ENCODE peak calls at places on chromosomes 1 and 21, in seven cellular contexts. One of them, this sample, is unnamed.

GRCh38 chr1:153789478-153790148 is 14.4 kb downstream of the SLC27A3 start:
- DNase-seq in ascending aorta: no peak
- DNase-seq in astrocyte: no peak
- DNase-seq in CD4-positive, alpha-beta T cell: no peak
- DNase-seq in fibroblast of pulmonary artery: no peak
- DNase-seq in progenitor cell of endocrine pancreas: no peak
- DNase-seq in GM23338: peak
- DNase-seq in this sample: no peak

GRCh38 chr1:203425668-203425999 is 50.0 kb upstream of the PRELP start:
- DNase-seq in ascending aorta: no peak
- DNase-seq in astrocyte: peak
- DNase-seq in CD4-positive, alpha-beta T cell: no peak
- DNase-seq in fibroblast of pulmonary artery: peak
- DNase-seq in progenitor cell of endocrine pancreas: no peak
- DNase-seq in GM23338: no peak
- DNase-seq in this sample: no peak

GRCh38 chr1:26838474-26839338 is 12.2 kb downstream of the ZDHHC18 start:
- DNase-seq in ascending aorta: no peak
- DNase-seq in astrocyte: no peak
- DNase-seq in CD4-positive, alpha-beta T cell: peak
- DNase-seq in fibroblast of pulmonary artery: no peak
- DNase-seq in progenitor cell of endocrine pancreas: no peak
- DNase-seq in GM23338: no peak
- DNase-seq in this sample: no peak

GRCh38 chr1:12708956-12709555 is 6.9 kb upstream of the AADACL3 start:
- DNase-seq in ascending aorta: no peak
- DNase-seq in astrocyte: no peak
- DNase-seq in CD4-positive, alpha-beta T cell: no peak
- DNase-seq in fibroblast of pulmonary artery: no peak
- DNase-seq in progenitor cell of endocrine pancreas: no peak
- DNase-seq in GM23338: no peak
- DNase-seq in this sample: no peak

GRCh38 chr1:62601412-62601971 is 4.2 kb downstream of the ANGPTL3 start:
- DNase-seq in ascending aorta: no peak
- DNase-seq in astrocyte: peak
- DNase-seq in CD4-positive, alpha-beta T cell: no peak
- DNase-seq in fibroblast of pulmonary artery: no peak
- DNase-seq in progenitor cell of endocrine pancreas: no peak
- DNase-seq in GM23338: no peak
- DNase-seq in this sample: no peak

GRCh38 chr1:23421752-23422312 is 2.7 kb downstream of the TCEA3 start:
- DNase-seq in ascending aorta: no peak
- DNase-seq in astrocyte: no peak
- DNase-seq in CD4-positive, alpha-beta T cell: no peak
- DNase-seq in fibroblast of pulmonary artery: peak
- DNase-seq in progenitor cell of endocrine pancreas: no peak
- DNase-seq in GM23338: no peak
- DNase-seq in this sample: no peak

GRCh38 chr21:15278279-15278678 is 213.5 kb upstream of the NRIP1 start:
- DNase-seq in ascending aorta: no peak
- DNase-seq in astrocyte: no peak
- DNase-seq in CD4-positive, alpha-beta T cell: no peak
- DNase-seq in fibroblast of pulmonary artery: no peak
- DNase-seq in progenitor cell of endocrine pancreas: no peak
- DNase-seq in GM23338: no peak
- DNase-seq in this sample: no peak

GRCh38 chr1:22780696-22781095 is 70.1 kb downstream of the EPHB2 start:
- DNase-seq in ascending aorta: no peak
- DNase-seq in astrocyte: no peak
- DNase-seq in CD4-positive, alpha-beta T cell: no peak
- DNase-seq in fibroblast of pulmonary artery: peak
- DNase-seq in progenitor cell of endocrine pancreas: no peak
- DNase-seq in GM23338: peak
- DNase-seq in this sample: peak

GRCh38 chr1:29465755-29466154 is 229.4 kb downstream of the PTPRU start:
- DNase-seq in ascending aorta: no peak
- DNase-seq in astrocyte: peak
- DNase-seq in CD4-positive, alpha-beta T cell: no peak
- DNase-seq in fibroblast of pulmonary artery: peak
- DNase-seq in progenitor cell of endocrine pancreas: no peak
- DNase-seq in GM23338: peak
- DNase-seq in this sample: no peak

GRCh38 chr1:175824079-175824478 is 80.7 kb upstream of the TNR start:
- DNase-seq in ascending aorta: no peak
- DNase-seq in astrocyte: no peak
- DNase-seq in CD4-positive, alpha-beta T cell: no peak
- DNase-seq in fibroblast of pulmonary artery: no peak
- DNase-seq in progenitor cell of endocrine pancreas: no peak
- DNase-seq in GM23338: peak
- DNase-seq in this sample: peak

GRCh38 chr1:47388548-47389238 is 27.4 kb upstream of the FOXE3 start:
- DNase-seq in ascending aorta: peak
- DNase-seq in astrocyte: no peak
- DNase-seq in CD4-positive, alpha-beta T cell: no peak
- DNase-seq in fibroblast of pulmonary artery: peak
- DNase-seq in progenitor cell of endocrine pancreas: peak
- DNase-seq in GM23338: peak
- DNase-seq in this sample: peak

GRCh38 chr1:9291914-9292360 is 757 bp upstream of the SPSB1 start:
- DNase-seq in ascending aorta: peak
- DNase-seq in astrocyte: peak
- DNase-seq in CD4-positive, alpha-beta T cell: no peak
- DNase-seq in fibroblast of pulmonary artery: peak
- DNase-seq in progenitor cell of endocrine pancreas: no peak
- DNase-seq in GM23338: peak
- DNase-seq in this sample: no peak

GRCh38 chr1:182485861-182486260 is 35.9 kb downstream of the RGSL1 start:
- DNase-seq in ascending aorta: no peak
- DNase-seq in astrocyte: no peak
- DNase-seq in CD4-positive, alpha-beta T cell: no peak
- DNase-seq in fibroblast of pulmonary artery: no peak
- DNase-seq in progenitor cell of endocrine pancreas: no peak
- DNase-seq in GM23338: no peak
- DNase-seq in this sample: no peak

GRCh38 chr1:40772146-40772770 is 11.3 kb upstream of the KCNQ4 start:
- DNase-seq in ascending aorta: peak
- DNase-seq in astrocyte: no peak
- DNase-seq in CD4-positive, alpha-beta T cell: no peak
- DNase-seq in fibroblast of pulmonary artery: no peak
- DNase-seq in progenitor cell of endocrine pancreas: no peak
- DNase-seq in GM23338: no peak
- DNase-seq in this sample: no peak

GRCh38 chr1:61570191-61570590 is 154.8 kb downstream of the TM2D1 start:
- DNase-seq in ascending aorta: no peak
- DNase-seq in astrocyte: no peak
- DNase-seq in CD4-positive, alpha-beta T cell: no peak
- DNase-seq in fibroblast of pulmonary artery: no peak
- DNase-seq in progenitor cell of endocrine pancreas: no peak
- DNase-seq in GM23338: no peak
- DNase-seq in this sample: no peak

GRCh38 chr1:180954766-180955165 is 42.1 kb downstream of the KIAA1614 start:
- DNase-seq in ascending aorta: no peak
- DNase-seq in astrocyte: no peak
- DNase-seq in CD4-positive, alpha-beta T cell: no peak
- DNase-seq in fibroblast of pulmonary artery: no peak
- DNase-seq in progenitor cell of endocrine pancreas: no peak
- DNase-seq in GM23338: no peak
- DNase-seq in this sample: no peak

GRCh38 chr1:228145498-228146425 is 4.0 kb upstream of the GJC2 start:
- DNase-seq in ascending aorta: peak
- DNase-seq in astrocyte: no peak
- DNase-seq in CD4-positive, alpha-beta T cell: no peak
- DNase-seq in fibroblast of pulmonary artery: no peak
- DNase-seq in progenitor cell of endocrine pancreas: no peak
- DNase-seq in GM23338: no peak
- DNase-seq in this sample: no peak

GRCh38 chr1:3222042-3222692 is 153.2 kb downstream of the PRDM16 start:
- DNase-seq in ascending aorta: no peak
- DNase-seq in astrocyte: no peak
- DNase-seq in CD4-positive, alpha-beta T cell: no peak
- DNase-seq in fibroblast of pulmonary artery: no peak
- DNase-seq in progenitor cell of endocrine pancreas: peak
- DNase-seq in GM23338: no peak
- DNase-seq in this sample: no peak

GRCh38 chr1:20329793-20330542 is 39.3 kb downstream of the VWA5B1 start:
- DNase-seq in ascending aorta: no peak
- DNase-seq in astrocyte: no peak
- DNase-seq in CD4-positive, alpha-beta T cell: no peak
- DNase-seq in fibroblast of pulmonary artery: no peak
- DNase-seq in progenitor cell of endocrine pancreas: no peak
- DNase-seq in GM23338: peak
- DNase-seq in this sample: no peak
- TF ChIP-seq CTCF in ascending aorta: no peak
- TF ChIP-seq CTCF in astrocyte: peak
- TF ChIP-seq CTCF in CD4-positive, alpha-beta T cell: no peak
- TF ChIP-seq CTCF in fibroblast of pulmonary artery: peak
- TF ChIP-seq CTCF in progenitor cell of endocrine pancreas: no peak
- TF ChIP-seq CTCF in GM23338: peak
- TF ChIP-seq CTCF in this sample: no peak

DNA sequence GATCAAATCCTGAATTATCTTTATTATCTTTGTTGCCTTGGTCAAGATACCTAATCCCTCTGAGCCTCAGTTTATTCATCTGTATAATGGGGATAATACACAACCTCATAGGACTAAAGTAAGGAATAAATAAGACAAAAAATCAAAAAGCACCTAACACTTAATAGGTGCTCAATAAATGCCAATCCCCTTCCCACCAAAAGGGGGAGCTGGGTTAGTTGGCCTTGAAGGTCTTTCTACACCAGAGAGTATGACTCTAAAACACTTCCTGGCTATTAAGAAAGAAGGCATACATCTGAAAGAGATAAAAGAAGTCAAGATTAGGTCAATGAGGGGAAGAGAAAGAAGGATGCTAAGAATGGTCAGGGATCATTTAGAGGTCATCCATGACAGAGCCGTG is 11.1 kb downstream of the VSIG8 start:
- DNase-seq in ascending aorta: no peak
- DNase-seq in astrocyte: no peak
- DNase-seq in CD4-positive, alpha-beta T cell: no peak
- DNase-seq in fibroblast of pulmonary artery: no peak
- DNase-seq in progenitor cell of endocrine pancreas: no peak
- DNase-seq in GM23338: peak
- DNase-seq in this sample: no peak
- TF ChIP-seq CTCF in ascending aorta: no peak
- TF ChIP-seq CTCF in astrocyte: no peak
- TF ChIP-seq CTCF in CD4-positive, alpha-beta T cell: peak
- TF ChIP-seq CTCF in fibroblast of pulmonary artery: peak
- TF ChIP-seq CTCF in progenitor cell of endocrine pancreas: no peak
- TF ChIP-seq CTCF in GM23338: peak
- TF ChIP-seq CTCF in this sample: no peak

GRCh38 chr21:28086861-28087581 is 905.7 kb downstream of the LTN1 start:
- DNase-seq in ascending aorta: no peak
- DNase-seq in astrocyte: no peak
- DNase-seq in CD4-positive, alpha-beta T cell: no peak
- DNase-seq in fibroblast of pulmonary artery: no peak
- DNase-seq in progenitor cell of endocrine pancreas: no peak
- DNase-seq in GM23338: no peak
- DNase-seq in this sample: no peak

GRCh38 chr21:28091500-28091899 is 901.2 kb downstream of the LTN1 start:
- DNase-seq in ascending aorta: no peak
- DNase-seq in astrocyte: no peak
- DNase-seq in CD4-positive, alpha-beta T cell: no peak
- DNase-seq in fibroblast of pulmonary artery: no peak
- DNase-seq in progenitor cell of endocrine pancreas: no peak
- DNase-seq in GM23338: no peak
- DNase-seq in this sample: no peak

GRCh38 chr21:28090546-28090945 is 902.1 kb downstream of the LTN1 start:
- DNase-seq in ascending aorta: no peak
- DNase-seq in astrocyte: no peak
- DNase-seq in CD4-positive, alpha-beta T cell: no peak
- DNase-seq in fibroblast of pulmonary artery: no peak
- DNase-seq in progenitor cell of endocrine pancreas: no peak
- DNase-seq in GM23338: no peak
- DNase-seq in this sample: no peak

GRCh38 chr21:28084951-28085350 is 907.7 kb downstream of the LTN1 start:
- DNase-seq in ascending aorta: no peak
- DNase-seq in astrocyte: no peak
- DNase-seq in CD4-positive, alpha-beta T cell: no peak
- DNase-seq in fibroblast of pulmonary artery: no peak
- DNase-seq in progenitor cell of endocrine pancreas: no peak
- DNase-seq in GM23338: no peak
- DNase-seq in this sample: no peak

DNA sequence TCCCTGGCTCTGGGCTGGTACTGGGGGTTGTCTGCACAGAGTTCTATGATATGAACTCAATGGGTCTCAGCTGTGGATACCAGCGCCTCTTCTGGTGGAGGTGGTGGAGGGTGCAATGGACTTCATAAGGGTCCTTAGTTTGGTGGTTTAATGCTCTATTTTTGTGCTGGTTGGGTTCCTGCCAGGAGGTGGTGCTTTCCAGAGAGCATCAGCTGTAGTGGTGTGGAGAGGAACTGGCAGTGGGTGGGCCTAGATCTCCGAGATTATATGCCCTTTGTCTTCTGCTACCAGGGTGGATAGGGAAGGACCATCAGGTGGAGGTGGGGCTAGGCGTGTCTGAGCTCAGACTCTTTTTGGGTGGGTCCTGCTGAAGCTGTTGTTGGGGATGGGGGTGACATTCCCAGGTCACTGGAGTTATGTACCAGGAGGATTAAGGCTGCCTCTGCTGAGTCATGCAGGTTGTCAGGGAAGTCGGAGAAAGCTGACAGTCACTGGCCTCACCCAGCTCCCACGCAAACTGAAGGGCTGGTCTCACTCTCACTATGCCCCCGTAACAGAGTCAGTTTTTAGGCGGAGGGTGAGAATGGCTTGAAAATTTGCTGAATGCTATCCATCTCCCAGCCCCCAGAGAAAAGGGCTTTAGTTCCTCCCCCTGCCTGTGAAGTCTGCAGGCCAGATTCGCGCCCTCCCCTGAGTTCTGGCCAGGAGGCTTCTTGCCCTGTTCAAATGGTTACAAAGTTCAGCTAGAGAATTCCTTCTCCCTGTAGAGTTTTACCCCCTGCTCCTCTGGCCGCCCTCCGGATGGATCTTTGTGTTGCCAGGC is 902.9 kb downstream of the LTN1 start:
- DNase-seq in ascending aorta: no peak
- DNase-seq in astrocyte: no peak
- DNase-seq in CD4-positive, alpha-beta T cell: no peak
- DNase-seq in fibroblast of pulmonary artery: no peak
- DNase-seq in progenitor cell of endocrine pancreas: no peak
- DNase-seq in GM23338: peak
- DNase-seq in this sample: no peak
- TF ChIP-seq CTCF in ascending aorta: no peak
- TF ChIP-seq CTCF in astrocyte: no peak
- TF ChIP-seq CTCF in CD4-positive, alpha-beta T cell: no peak
- TF ChIP-seq CTCF in fibroblast of pulmonary artery: no peak
- TF ChIP-seq CTCF in progenitor cell of endocrine pancreas: no peak
- TF ChIP-seq CTCF in GM23338: no peak
- TF ChIP-seq CTCF in this sample: no peak

GRCh38 chr1:232630047-232630893 is at the start of gene SIPA1L2:
- DNase-seq in ascending aorta: peak
- DNase-seq in astrocyte: peak
- DNase-seq in CD4-positive, alpha-beta T cell: peak
- DNase-seq in fibroblast of pulmonary artery: peak
- DNase-seq in progenitor cell of endocrine pancreas: peak
- DNase-seq in GM23338: peak
- DNase-seq in this sample: peak
- TF ChIP-seq CTCF in ascending aorta: peak
- TF ChIP-seq CTCF in astrocyte: peak
- TF ChIP-seq CTCF in CD4-positive, alpha-beta T cell: peak
- TF ChIP-seq CTCF in fibroblast of pulmonary artery: peak
- TF ChIP-seq CTCF in progenitor cell of endocrine pancreas: peak
- TF ChIP-seq CTCF in GM23338: peak
- TF ChIP-seq CTCF in this sample: peak